ENCODE peak calls at places on chromosomes 5 and 9, in six cellular contexts. V is NT2/D1; M is tibial artery; C is heart left ventricle; R is CD8-positive, alpha-beta T cell; W is cardiac muscle cell. N is an unnamed sample. For H3K9me3, the result is how much of the 10 kb centered on the place peaks cover.

GRCh38 chr9:136399176-136400037 is 563 bp downstream of the SNAPC4 start:
- DNase-seq in V (no peak), C (no peak), W (peak), R (peak), M (no peak), N (peak)

GRCh38 chr5:151284392-151284967 is 19.1 kb downstream of the SLC36A3 start:
- DNase-seq in V (no peak), M (no peak), R (no peak), W (no peak), C (no peak), N (peak)

GRCh38 chr9:61674882-61675281 is 485.0 kb downstream of the SPATA31A7 start:
- DNase-seq in W (no peak), R (no peak), M (no peak), V (no peak), C (no peak), N (no peak)

GRCh38 chr9:136014928-136015633 is 53.9 kb upstream of the UBAC1 start:
- DNase-seq in M (peak), V (no peak), R (peak), W (no peak), C (peak), N (no peak)

GRCh38 chr9:90000925-90001324 is 396.1 kb downstream of the GADD45G start:
- DNase-seq in R (no peak), M (no peak), V (no peak), W (peak), C (no peak), N (no peak)

GRCh38 chr5:124962735-124963134 is 216.3 kb upstream of the ZNF608 start:
- DNase-seq in C (no peak), W (no peak), M (no peak), V (peak), R (no peak), N (no peak)

GRCh38 chr5:41617843-41618515 is 107.6 kb upstream of the PLCXD3 start:
- DNase-seq in M (no peak), C (no peak), V (no peak), W (no peak), R (no peak), N (no peak)

GRCh38 chr9:73065439-73065838 is 86.2 kb upstream of the ANXA1 start:
- DNase-seq in C (no peak), R (no peak), V (no peak), W (no peak), M (no peak), N (no peak)

GRCh38 chr9:35574578-35575104 is 30.4 kb upstream of the TESK1 start:
- DNase-seq in W (no peak), M (no peak), R (no peak), C (no peak), V (no peak), N (no peak)

GRCh38 chr5:16888694-16889124 is 47.4 kb downstream of the MYO10 start:
- DNase-seq in W (no peak), R (no peak), C (no peak), M (no peak), V (no peak), N (no peak)

GRCh38 chr5:95178046-95178651 is 106.7 kb downstream of the MCTP1 start:
- DNase-seq in R (no peak), C (no peak), M (no peak), W (peak), V (peak), N (peak)

GRCh38 chr5:68272289-68272688 is 56.7 kb downstream of the PIK3R1 start:
- DNase-seq in R (no peak), C (no peak), V (no peak), W (no peak), M (no peak), N (no peak)
- H3K9me3 ChIP-seq in R (under half), C (under half), V (under half), W (under half), M (under half), N (under half)

GRCh38 chr5:140806834-140807775 is at the start of gene PCDHA4:
- DNase-seq in R (no peak), W (peak), M (no peak), C (no peak), V (peak), N (no peak)
- H3K9me3 ChIP-seq in R (under half), W (under half), M (half or more), C (under half), V (under half), N (under half)

GRCh38 chr5:111800351-111800750 is 43.4 kb upstream of the NREP start:
- DNase-seq in R (no peak), M (no peak), C (no peak), V (no peak), W (no peak), N (no peak)
- H3K9me3 ChIP-seq in R (under half), M (under half), C (under half), V (under half), W (under half), N (under half)

GRCh38 chr5:19264821-19265220 is 723.2 kb downstream of the CDH18 start:
- DNase-seq in R (no peak), V (no peak), M (no peak), W (no peak), C (no peak), N (no peak)

GRCh38 chr5:19270153-19270552 is 717.8 kb downstream of the CDH18 start:
- DNase-seq in V (no peak), M (no peak), R (no peak), C (no peak), W (no peak), N (no peak)

GRCh38 chr5:19261879-19262278 is 726.1 kb downstream of the CDH18 start:
- DNase-seq in W (no peak), V (no peak), C (no peak), R (no peak), M (no peak), N (no peak)

GRCh38 chr5:19266791-19267190 is 721.2 kb downstream of the CDH18 start:
- DNase-seq in V (no peak), M (no peak), W (no peak), R (no peak), C (no peak), N (no peak)
- H3K9me3 ChIP-seq in V (under half), M (under half), W (under half), R (under half), C (under half), N (under half)

GRCh38 chr9:126217121-126217520 is 109.5 kb upstream of the MVB12B start:
- DNase-seq in M (no peak), C (no peak), V (no peak), R (no peak), W (no peak), N (no peak)
- H3K9me3 ChIP-seq in M (under half), C (under half), V (under half), R (under half), W (under half), N (under half)

GRCh38 chr9:70491798-70492736 is 77.6 kb upstream of the KLF9 start:
- DNase-seq in V (no peak), C (no peak), M (no peak), R (no peak), W (no peak), N (no peak)
- H3K9me3 ChIP-seq in V (under half), C (under half), M (under half), R (under half), W (under half), N (under half)

GRCh38 chr5:166716856-166717492 is 1574.5 kb upstream of the WWC1 start:
- DNase-seq in M (no peak), C (no peak), V (no peak), R (no peak), W (no peak), N (peak)
- H3K9me3 ChIP-seq in M (under half), C (under half), V (under half), R (under half), W (under half), N (under half)

N was measured in HAP-1.